ENCODE peak calls at places on chromosomes 3 and 15, in eight cellular contexts. G, O, Q, P, D, A, U and L are unnamed samples.
A peak's percentile ranks its signal among the peaks of the same experiment; 100 is the strongest.

GRCh38 chr15:56207711-56208110 is 36.0 kb downstream of the RFX7 start:
- DNase-seq in G (no peak), O (no peak), Q (no peak), P (no peak), D (no peak), A (no peak), U (no peak), L (no peak)

GRCh38 chr15:89366656-89367393 is 32.2 kb upstream of the POLG start:
- DNase-seq in G (no peak), O (no peak), Q (no peak), P (no peak), D (no peak), A (no peak), U (no peak), L (no peak)

GRCh38 chr3:150216041-150216811 is 191.9 kb upstream of the TSC22D2 start:
- DNase-seq in G (no peak), O (no peak), Q (no peak), P (no peak), D (no peak), A (no peak), U (no peak), L (no peak)

GRCh38 chr15:100849021-100849831 is 30.4 kb upstream of the ALDH1A3 start:
- DNase-seq in G (no peak), O (peak; percentile 71), Q (no peak), P (peak; percentile 15), D (peak; percentile 93), A (peak; percentile 60), U (peak; percentile 13), L (peak; percentile 68)

GRCh38 chr3:148962513-148962912 is 28.8 kb upstream of the GYG1 start:
- DNase-seq in G (no peak), O (no peak), Q (peak; percentile 42), P (peak; percentile 31), D (peak; percentile 66), A (no peak), U (peak; percentile 60), L (no peak)

GRCh38 chr15:69414702-69415161 is 583 bp downstream of the KIF23 start:
- DNase-seq in G (no peak), O (peak; percentile 30), Q (peak; percentile 76), P (peak; percentile 53), D (peak; percentile 72), A (peak; percentile 56), U (peak; percentile 88), L (peak; percentile 53)

GRCh38 chr3:33541918-33542317 is 101.7 kb upstream of the UBP1 start:
- DNase-seq in G (no peak), O (no peak), Q (no peak), P (no peak), D (no peak), A (no peak), U (no peak), L (no peak)

GRCh38 chr15:70284438-70285214 is 186.9 kb upstream of the TLE3 start:
- DNase-seq in G (no peak), O (peak; percentile 59), Q (no peak), P (no peak), D (no peak), A (no peak), U (no peak), L (no peak)

GRCh38 chr15:29664406-29664805 is 157.9 kb downstream of the TJP1 start:
- DNase-seq in G (no peak), O (no peak), Q (no peak), P (no peak), D (no peak), A (no peak), U (no peak), L (no peak)

GRCh38 chr3:43695443-43695842 is 4.7 kb downstream of the ABHD5 start:
- DNase-seq in G (no peak), O (no peak), Q (no peak), P (no peak), D (no peak), A (no peak), U (no peak), L (no peak)

GRCh38 chr3:187916072-187916471 is 170.8 kb upstream of the BCL6 start:
- DNase-seq in G (no peak), O (no peak), Q (no peak), P (no peak), D (no peak), A (no peak), U (no peak), L (no peak)

GRCh38 chr3:44125882-44126281 is 115.8 kb upstream of the TOPAZ1 start:
- DNase-seq in G (no peak), O (no peak), Q (no peak), P (no peak), D (no peak), A (no peak), U (peak; percentile 40), L (no peak)

GRCh38 chr15:31752363-31752762 is 278.0 kb upstream of the CHRNA7 start:
- DNase-seq in G (no peak), O (no peak), Q (no peak), P (no peak), D (no peak), A (no peak), U (no peak), L (no peak)

GRCh38 chr3:173659972-173660371 is 262.4 kb downstream of the NLGN1 start:
- DNase-seq in G (no peak), O (no peak), Q (no peak), P (no peak), D (no peak), A (no peak), U (no peak), L (no peak)

GRCh38 chr15:84929795-84930371 is 45.4 kb downstream of the SLC28A1 start:
- DNase-seq in G (no peak), O (no peak), Q (no peak), P (no peak), D (peak; percentile 99), A (no peak), U (peak; percentile 77), L (no peak)

GRCh38 chr3:76753599-76753998 is 286.3 kb upstream of the ROBO2 start:
- DNase-seq in G (no peak), O (no peak), Q (no peak), P (no peak), D (no peak), A (no peak), U (no peak), L (no peak)
- TF ChIP-seq CTCF in G (no peak), O (no peak), Q (no peak), P (peak; percentile 39), D (no peak), A (no peak), U (peak; percentile 21), L (peak; percentile 11)

DNA sequence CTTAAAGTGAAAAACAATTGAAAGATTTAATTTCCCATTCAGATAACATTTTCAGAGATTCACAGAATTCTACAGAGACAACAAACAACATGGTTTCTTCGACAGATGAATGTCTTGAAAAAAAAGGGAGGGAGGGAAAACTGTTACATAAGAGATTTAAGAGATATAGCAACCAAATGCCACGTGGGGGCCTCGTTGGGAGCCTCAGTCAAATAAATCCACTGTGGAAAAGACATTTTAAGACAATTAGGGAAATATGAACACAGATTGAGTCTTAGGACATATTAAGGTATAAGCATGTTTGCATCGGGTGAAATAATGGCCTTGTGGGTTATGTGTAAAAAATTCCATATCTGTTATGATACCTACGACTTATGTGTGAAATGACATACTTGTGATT is 5.0 kb upstream of the PRRT3 start:
- DNase-seq in G (no peak), O (no peak), Q (no peak), P (no peak), D (no peak), A (no peak), U (no peak), L (no peak)
- TF ChIP-seq CTCF in G (no peak), O (no peak), Q (no peak), P (no peak), D (no peak), A (no peak), U (peak; percentile 30), L (peak; percentile 10)

GRCh38 chr3:58419782-58420512 is 13.7 kb downstream of the PDHB start:
- DNase-seq in G (no peak), O (peak; percentile 22), Q (no peak), P (no peak), D (no peak), A (peak; percentile 61), U (peak; percentile 77), L (peak; percentile 28)

GRCh38 chr3:58424613-58425012 is 9.0 kb downstream of the PDHB start:
- DNase-seq in G (no peak), O (no peak), Q (no peak), P (no peak), D (no peak), A (no peak), U (no peak), L (no peak)

GRCh38 chr3:58425782-58426181 is 7.8 kb downstream of the PDHB start:
- DNase-seq in G (no peak), O (no peak), Q (no peak), P (no peak), D (no peak), A (no peak), U (no peak), L (no peak)

GRCh38 chr3:58421004-58421403 is 12.6 kb downstream of the PDHB start:
- DNase-seq in G (no peak), O (no peak), Q (no peak), P (no peak), D (no peak), A (peak; percentile 23), U (no peak), L (no peak)

GRCh38 chr3:58422756-58423324 is 10.8 kb downstream of the PDHB start:
- DNase-seq in G (no peak), O (no peak), Q (no peak), P (no peak), D (peak; percentile 23), A (no peak), U (no peak), L (no peak)
- TF ChIP-seq CTCF in G (no peak), O (no peak), Q (peak; percentile 23), P (no peak), D (no peak), A (no peak), U (peak; percentile 59), L (no peak)

GRCh38 chr3:120766576-120766975 is 24.0 kb downstream of the GTF2E1 start:
- DNase-seq in G (no peak), O (no peak), Q (no peak), P (no peak), D (no peak), A (no peak), U (no peak), L (no peak)

GRCh38 chr3:120765830-120766511 is 23.4 kb downstream of the GTF2E1 start:
- DNase-seq in G (no peak), O (no peak), Q (no peak), P (no peak), D (no peak), A (peak; percentile 18), U (no peak), L (no peak)

GRCh38 chr3:120763601-120764000 is 21.1 kb downstream of the GTF2E1 start:
- DNase-seq in G (no peak), O (no peak), Q (no peak), P (no peak), D (no peak), A (no peak), U (no peak), L (peak; percentile 22)

GRCh38 chr3:120764206-120764605 is 21.7 kb downstream of the GTF2E1 start:
- DNase-seq in G (no peak), O (no peak), Q (no peak), P (no peak), D (no peak), A (no peak), U (no peak), L (no peak)

DNA sequence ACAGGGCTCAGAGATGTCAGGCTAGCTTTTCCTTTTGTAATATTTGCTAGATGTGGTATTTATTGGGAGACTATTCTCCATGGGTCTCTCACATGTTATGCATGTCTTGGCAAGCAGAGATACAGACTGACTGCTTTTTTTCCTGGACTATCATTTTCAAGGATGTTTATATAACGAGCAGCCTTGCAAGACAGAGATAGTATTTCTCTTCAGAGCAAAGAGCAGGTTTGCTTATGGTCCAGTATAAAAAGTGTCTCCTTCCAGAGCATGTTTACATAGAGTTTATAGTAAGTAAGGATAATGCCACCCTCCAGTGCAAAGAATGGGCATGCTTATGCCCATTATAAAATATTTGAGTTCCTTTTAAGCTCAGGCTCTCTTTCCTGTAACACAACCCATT is 24.6 kb downstream of the GTF2E1 start:
- DNase-seq in G (no peak), O (no peak), Q (no peak), P (no peak), D (no peak), A (no peak), U (no peak), L (no peak)
- TF ChIP-seq CTCF in G (no peak), O (no peak), Q (no peak), P (no peak), D (no peak), A (no peak), U (no peak), L (no peak)